ENCODE peak calls at places on chromosomes 2 and 18, in four cellular contexts. V is upper lobe of right lung, Z is HS-5, M is T-cell. R is an unnamed sample.

GRCh38 chr2:98832172-98832571 is 101.2 kb upstream of the MGAT4A start:
- DNase-seq in V (no peak), Z (no peak), M (no peak), R (no peak)

GRCh38 chr2:68083346-68083745 is 20.5 kb upstream of the C1D start:
- DNase-seq in V (no peak), M (no peak), Z (no peak), R (no peak)

GRCh38 chr2:20179179-20179754 is 45.7 kb downstream of the SDC1 start:
- DNase-seq in M (no peak), Z (no peak), V (no peak), R (peak; percentile 9)

GRCh38 chr2:55047677-55048299 is 2.5 kb downstream of the RTN4 start:
- DNase-seq in V (no peak), Z (peak; percentile 63), M (no peak), R (peak; percentile 58)

GRCh38 chr2:174026122-174026845 is 61.1 kb upstream of the SP3 start:
- DNase-seq in Z (no peak), V (no peak), M (no peak), R (no peak)

GRCh38 chr2:10274983-10275802 is 27.5 kb upstream of the HPCAL1 start:
- DNase-seq in Z (no peak), V (peak; percentile 33), M (no peak), R (no peak)

GRCh38 chr18:11963991-11964484 is 17.3 kb upstream of the IMPA2 start:
- DNase-seq in V (no peak), M (no peak), Z (no peak), R (no peak)

GRCh38 chr2:84815146-84815545 is 65.7 kb downstream of the TRABD2A start:
- DNase-seq in V (no peak), Z (peak; percentile 6), M (no peak), R (no peak)

GRCh38 chr2:23401427-23402204 is 16.6 kb downstream of the KLHL29 start:
- DNase-seq in Z (no peak), M (no peak), V (no peak), R (no peak)

GRCh38 chr2:150127271-150127990 is 360.0 kb downstream of the RND3 start:
- DNase-seq in Z (no peak), M (no peak), V (no peak), R (no peak)

GRCh38 chr2:199364153-199364552 is 93.6 kb downstream of the SATB2 start:
- DNase-seq in Z (no peak), M (no peak), V (no peak), R (no peak)

GRCh38 chr2:64426191-64426952 is 27.6 kb upstream of the LGALSL start:
- DNase-seq in V (no peak), M (no peak), Z (peak; percentile 16), R (no peak)

GRCh38 chr2:128287780-128288735 is 30.6 kb downstream of the HS6ST1 start:
- DNase-seq in M (no peak), Z (no peak), V (no peak), R (no peak)

GRCh38 chr2:121088251-121089004 is 196.6 kb downstream of the TFCP2L1 start:
- DNase-seq in V (no peak), M (no peak), Z (no peak), R (no peak)

GRCh38 chr18:58230438-58231179 is 186.6 kb downstream of the NEDD4L start:
- DNase-seq in V (no peak), Z (no peak), M (no peak), R (no peak)

GRCh38 chr2:241584446-241584845 is 25.9 kb downstream of the BOK start:
- DNase-seq in V (no peak), M (no peak), Z (no peak), R (no peak)

GRCh38 chr18:66838340-66838987 is 234.6 kb upstream of the CDH19 start:
- DNase-seq in M (no peak), V (no peak), Z (no peak), R (no peak)

GRCh38 chr18:76963951-76964350 is 141.6 kb downstream of the ZNF236 start:
- DNase-seq in Z (no peak), V (no peak), M (no peak), R (no peak)

GRCh38 chr2:604826-605524 is 72.2 kb downstream of the TMEM18 start:
- DNase-seq in V (no peak), Z (no peak), M (no peak), R (no peak)

GRCh38 chr18:61676763-61677434 is 215.9 kb downstream of the RNF152 start:
- DNase-seq in Z (no peak), V (no peak), M (no peak), R (no peak)

GRCh38 chr2:195613922-195614321 is 43.1 kb upstream of the SLC39A10 start:
- DNase-seq in V (no peak), Z (peak; percentile 84), M (no peak), R (no peak)

GRCh38 chr2:239858179-239858578 is 167.0 kb downstream of the NDUFA10 start:
- DNase-seq in Z (no peak), V (no peak), M (no peak), R (peak; percentile 58)

R was measured in adrenal gland.